ENCODE peak calls at places on chromosomes 1 and 21, in five cellular contexts. H is NCI-H2081, C is GM19239, D is Caco-2, O is cardiac muscle cell. R is an unnamed sample.

GRCh38 chr1:158611916-158612315 is 6.8 kb downstream of the OR10Z1 start:
- DNase-seq in O (no peak), H (no peak), C (no peak), D (no peak), R (no peak)

GRCh38 chr1:53603431-53603830 is 135.5 kb downstream of the GLIS1 start:
- DNase-seq in C (no peak), O (no peak), H (no peak), D (no peak), R (no peak)

GRCh38 chr1:21568006-21568746 is 59.0 kb downstream of the ALPL start:
- DNase-seq in O (no peak), D (no peak), C (no peak), H (no peak), R (no peak)

GRCh38 chr21:32131960-32132359 is 146.9 kb downstream of the MIS18A start:
- DNase-seq in C (no peak), O (no peak), D (no peak), H (no peak), R (peak; percentile 3)

GRCh38 chr1:156550346-156550745 is 22.0 kb downstream of the IQGAP3 start:
- DNase-seq in H (no peak), O (no peak), C (no peak), D (no peak), R (no peak)

GRCh38 chr1:100543640-100544039 is 5.7 kb downstream of the GPR88 start:
- DNase-seq in O (no peak), D (peak; percentile 26), C (peak; percentile 36), H (peak; percentile 4), R (peak; percentile 55)

GRCh38 chr1:160978510-160978927 is 23.9 kb upstream of the ITLN2 start:
- DNase-seq in D (no peak), O (no peak), H (no peak), C (no peak), R (no peak)

GRCh38 chr1:42973304-42973703 is 14.6 kb upstream of the SLC2A1 start:
- DNase-seq in O (no peak), D (no peak), H (no peak), C (no peak), R (peak; percentile 44)

GRCh38 chr1:2346691-2347408 is 44.5 kb downstream of the MORN1 start:
- DNase-seq in O (no peak), D (no peak), C (no peak), H (no peak), R (no peak)

GRCh38 chr1:225694151-225694603 is 41.3 kb upstream of the ENAH start:
- DNase-seq in D (peak; percentile 67), C (no peak), H (peak; percentile 13), O (peak; percentile 39), R (peak; percentile 45)

GRCh38 chr1:239562095-239562494 is 175.7 kb downstream of the CHRM3 start:
- DNase-seq in D (no peak), C (no peak), H (no peak), O (no peak), R (no peak)

GRCh38 chr1:109975718-109976117 is 8.8 kb upstream of the AHCYL1 start:
- DNase-seq in O (no peak), D (no peak), C (no peak), H (no peak), R (no peak)

GRCh38 chr1:30286241-30286983 is 437.0 kb downstream of the MATN1 start:
- DNase-seq in D (no peak), H (peak; percentile 61), O (no peak), C (no peak), R (no peak)

GRCh38 chr21:27681038-27681437 is 714.1 kb upstream of the ADAMTS5 start:
- DNase-seq in D (no peak), C (no peak), O (no peak), H (no peak), R (no peak)

GRCh38 chr1:53257454-53258081 is 19.2 kb upstream of the MAGOH start:
- DNase-seq in O (no peak), H (no peak), D (no peak), C (no peak), R (no peak)

GRCh38 chr1:11285883-11286734 is 13.1 kb downstream of the UBIAD1 start:
- DNase-seq in H (no peak), C (no peak), D (no peak), O (peak; percentile 11), R (peak; percentile 9)

GRCh38 chr1:110007458-110007857 is 22.9 kb downstream of the AHCYL1 start:
- DNase-seq in H (peak; percentile 36), D (no peak), C (no peak), O (no peak), R (no peak)

GRCh38 chr1:31577515-31578191 is 1.3 kb downstream of the TINAGL1 start:
- DNase-seq in H (no peak), C (no peak), O (no peak), D (peak; percentile 47), R (peak; percentile 61)

GRCh38 chr1:219269171-219269570 is 95.5 kb downstream of the LYPLAL1 start:
- DNase-seq in C (no peak), O (no peak), H (no peak), D (no peak), R (no peak)

GRCh38 chr1:226181996-226182714 is 4.4 kb downstream of the ACBD3 start:
- DNase-seq in H (no peak), D (peak; percentile 31), O (peak; percentile 31), C (no peak), R (peak; percentile 66)

GRCh38 chr1:179175011-179175934 is 54.2 kb downstream of the ABL2 start:
- DNase-seq in C (no peak), H (no peak), D (no peak), O (no peak), R (peak; percentile 16)

GRCh38 chr1:177210071-177210470 is 39.3 kb downstream of the BRINP2 start:
- DNase-seq in H (no peak), O (no peak), C (no peak), D (no peak), R (no peak)

GRCh38 chr1:153465728-153466625 is 5.5 kb upstream of the S100A7 start:
- DNase-seq in H (no peak), C (peak; percentile 52), D (peak; percentile 50), O (peak; percentile 59), R (peak; percentile 66)

GRCh38 chr1:154686507-154686906 is 78.5 kb upstream of the ADAR start:
- DNase-seq in C (no peak), O (no peak), H (no peak), D (no peak), R (no peak)

GRCh38 chr1:17772580-17773215 is 17.6 kb downstream of the ACTL8 start:
- DNase-seq in D (no peak), O (no peak), H (no peak), C (no peak), R (no peak)

GRCh38 chr21:27219068-27219467 is 252.2 kb upstream of the ADAMTS5 start:
- DNase-seq in H (no peak), O (no peak), D (no peak), C (no peak), R (no peak)

GRCh38 chr1:119885903-119886783 is 10.2 kb downstream of the ADAM30 start:
- DNase-seq in O (peak; percentile 55), C (peak; percentile 26), H (peak; percentile 40), D (peak; percentile 59), R (peak; percentile 66)

R was measured in HT-29.